ENCODE peak calls at places on chromosomes 12 and 14, in five cellular contexts. L is PC-9, K is heart left ventricle, A is upper lobe of right lung, P is endodermal cell. N is an unnamed sample.

GRCh38 chr12:2643736-2644135 is 151.0 kb upstream of the FKBP4 start:
- DNase-seq in L (no peak), K (no peak), A (peak; percentile 15), P (peak; percentile 36), N (no peak)

GRCh38 chr12:116650062-116650461 is 87.8 kb downstream of the SPRING1 start:
- DNase-seq in L (no peak), K (no peak), A (no peak), P (no peak), N (no peak)

GRCh38 chr14:53462931-53463778 is 310.0 kb upstream of the DDHD1 start:
- DNase-seq in L (no peak), K (no peak), A (peak; percentile 77), P (no peak), N (no peak)

GRCh38 chr12:109783135-109783964 is 49.8 kb downstream of the TRPV4 start:
- DNase-seq in L (no peak), K (no peak), A (no peak), P (no peak), N (no peak)

GRCh38 chr14:53793790-53794560 is 162.7 kb downstream of the BMP4 start:
- DNase-seq in L (no peak), K (peak; percentile 29), A (no peak), P (no peak), N (no peak)

GRCh38 chr12:68733661-68734071 is 12.3 kb upstream of the SLC35E3 start:
- DNase-seq in L (no peak), K (no peak), A (no peak), P (no peak), N (peak; percentile 89)

GRCh38 chr14:31194661-31195060 is 12.9 kb downstream of the HECTD1 start:
- DNase-seq in L (no peak), K (no peak), A (no peak), P (no peak), N (no peak)

GRCh38 chr14:41568979-41569378 is 37.7 kb upstream of the LRFN5 start:
- DNase-seq in L (no peak), K (no peak), A (no peak), P (no peak), N (no peak)

GRCh38 chr12:57549909-57550627 is at the start of gene KIF5A:
- DNase-seq in L (no peak), K (no peak), A (peak; percentile 68), P (peak; percentile 92), N (no peak)

GRCh38 chr12:59620326-59620725 is 24.5 kb downstream of the SLC16A7 start:
- DNase-seq in L (no peak), K (no peak), A (no peak), P (no peak), N (no peak)

GRCh38 chr12:108305520-108305919 is 33.6 kb downstream of the CMKLR1 start:
- DNase-seq in L (no peak), K (peak; percentile 92), A (peak; percentile 86), P (no peak), N (peak; percentile 29)

DNA sequence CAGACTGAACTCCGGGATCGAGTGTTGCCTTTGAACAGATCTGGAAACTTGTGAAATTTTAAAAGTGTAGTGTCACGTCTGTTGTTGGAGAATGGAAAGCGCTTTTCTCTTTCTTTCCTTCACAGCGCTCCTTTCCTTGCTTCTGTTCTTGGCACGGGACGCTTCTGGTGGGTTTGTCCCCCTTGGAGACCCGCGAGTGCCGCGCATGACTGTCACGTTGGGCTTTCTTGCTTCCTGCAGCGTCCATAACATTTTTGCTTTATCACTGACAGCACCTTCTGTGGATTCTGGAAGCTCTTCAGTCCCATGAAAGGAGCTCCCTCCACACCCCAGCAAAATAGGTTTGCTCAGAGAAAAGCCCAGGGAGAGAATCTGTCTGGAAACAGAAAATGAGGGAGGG is 193.0 kb upstream of the TMEM132C start:
- DNase-seq in L (no peak), K (no peak), A (no peak), P (peak; percentile 26), N (no peak)
- TF ChIP-seq CTCF in L (no peak), K (no peak), A (no peak), P (no peak), N (no peak)

GRCh38 chr12:124740691-124741137 is 123.0 kb downstream of the SCARB1 start:
- DNase-seq in L (no peak), K (no peak), A (no peak), P (peak; percentile 78), N (peak; percentile 71)
- TF ChIP-seq CTCF in L (no peak), K (no peak), A (no peak), P (no peak), N (peak; percentile 43)

GRCh38 chr14:77804592-77804991 is 4.7 kb downstream of the ADCK1 start:
- DNase-seq in L (peak; percentile 41), K (no peak), A (no peak), P (peak; percentile 87), N (no peak)
- TF ChIP-seq CTCF in L (peak; percentile 68), K (no peak), A (peak; percentile 28), P (peak; percentile 79), N (peak; percentile 70)

DNA sequence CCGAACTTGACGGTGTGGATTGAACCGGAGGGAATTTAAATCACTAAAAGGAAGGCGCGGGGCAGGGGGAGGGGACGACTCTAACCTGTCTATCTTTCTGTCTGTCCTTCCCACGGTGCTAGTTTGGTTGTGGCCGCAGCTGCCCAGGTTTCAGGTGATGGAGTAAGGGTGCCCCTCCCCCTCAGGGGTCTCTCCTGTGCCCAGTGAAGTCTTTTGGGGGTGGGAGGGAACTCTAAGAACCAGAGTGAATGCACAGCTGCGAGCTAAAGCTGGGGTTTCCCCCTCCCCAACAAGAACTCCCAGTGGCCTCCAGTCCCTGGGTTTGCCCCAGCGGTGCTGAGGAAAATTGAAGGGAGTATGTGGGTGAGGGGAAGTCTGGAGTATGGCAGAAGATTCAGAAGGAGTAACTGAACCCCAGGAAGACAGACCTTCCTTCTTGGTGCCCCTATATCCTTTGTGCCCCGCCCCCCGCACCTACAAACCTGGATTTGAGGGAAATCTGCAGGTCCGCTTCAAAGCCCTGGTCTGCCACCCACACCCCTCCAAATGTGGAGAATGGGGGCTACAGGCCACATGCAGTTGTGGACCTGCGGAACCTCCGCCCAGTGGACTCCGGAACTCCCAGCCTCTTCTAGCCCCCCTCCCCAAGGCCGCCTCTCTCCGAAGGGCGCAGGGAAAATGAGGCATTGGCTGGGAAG is 3.6 kb upstream of the HOXC9 start:
- DNase-seq in L (no peak), K (no peak), A (no peak), P (no peak), N (no peak)
- TF ChIP-seq CTCF in L (no peak), K (no peak), A (no peak), P (no peak), N (no peak)

GRCh38 chr12:7935464-7935772 is 569 bp downstream of the SLC2A3 start:
- DNase-seq in L (no peak), K (no peak), A (no peak), P (no peak), N (no peak)

GRCh38 chr12:7934560-7935463 is 1.2 kb downstream of the SLC2A3 start:
- DNase-seq in L (no peak), K (no peak), A (no peak), P (no peak), N (no peak)

GRCh38 chr12:7935773-7936581 is at the start of gene SLC2A3:
- DNase-seq in L (peak; percentile 54), K (no peak), A (no peak), P (peak; percentile 97), N (peak; percentile 92)

GRCh38 chr12:7940906-7941305 is 4.9 kb upstream of the SLC2A3 start:
- DNase-seq in L (no peak), K (no peak), A (no peak), P (no peak), N (no peak)

GRCh38 chr12:7937867-7938506 is 2.0 kb upstream of the SLC2A3 start:
- DNase-seq in L (no peak), K (no peak), A (no peak), P (no peak), N (peak; percentile 11)
- TF ChIP-seq CTCF in L (peak; percentile 40), K (no peak), A (peak; percentile 17), P (peak; percentile 76), N (peak; percentile 66)

GRCh38 chr14:85534914-85535313 is 5.0 kb downstream of the FLRT2 start:
- DNase-seq in L (no peak), K (no peak), A (no peak), P (peak; percentile 46), N (no peak)

GRCh38 chr14:85536835-85537195 is 6.9 kb downstream of the FLRT2 start:
- DNase-seq in L (no peak), K (no peak), A (no peak), P (no peak), N (no peak)

GRCh38 chr14:85537526-85537925 is 7.6 kb downstream of the FLRT2 start:
- DNase-seq in L (no peak), K (no peak), A (no peak), P (no peak), N (no peak)

GRCh38 chr14:85535316-85535715 is 5.4 kb downstream of the FLRT2 start:
- DNase-seq in L (no peak), K (no peak), A (no peak), P (no peak), N (no peak)

GRCh38 chr14:85535916-85536834 is 6.2 kb downstream of the FLRT2 start:
- DNase-seq in L (no peak), K (no peak), A (no peak), P (peak; percentile 47), N (peak; percentile 35)
- TF ChIP-seq CTCF in L (peak; percentile 17), K (peak; percentile 41), A (peak; percentile 50), P (peak; percentile 67), N (peak; percentile 77)

GRCh38 chr12:47855502-47855901 is 35.8 kb upstream of the HDAC7 start:
- DNase-seq in L (no peak), K (no peak), A (no peak), P (peak; percentile 70), N (no peak)
- TF ChIP-seq CTCF in L (no peak), K (no peak), A (no peak), P (peak; percentile 65), N (no peak)

GRCh38 chr14:67835596-67835995 is 16.0 kb downstream of the RAD51B start:
- DNase-seq in L (no peak), K (no peak), A (no peak), P (no peak), N (no peak)

GRCh38 chr14:67833403-67833802 is 13.8 kb downstream of the RAD51B start:
- DNase-seq in L (no peak), K (no peak), A (no peak), P (no peak), N (no peak)

GRCh38 chr14:67837011-67837624 is 17.5 kb downstream of the RAD51B start:
- DNase-seq in L (peak; percentile 40), K (no peak), A (no peak), P (peak; percentile 73), N (peak; percentile 83)

DNA sequence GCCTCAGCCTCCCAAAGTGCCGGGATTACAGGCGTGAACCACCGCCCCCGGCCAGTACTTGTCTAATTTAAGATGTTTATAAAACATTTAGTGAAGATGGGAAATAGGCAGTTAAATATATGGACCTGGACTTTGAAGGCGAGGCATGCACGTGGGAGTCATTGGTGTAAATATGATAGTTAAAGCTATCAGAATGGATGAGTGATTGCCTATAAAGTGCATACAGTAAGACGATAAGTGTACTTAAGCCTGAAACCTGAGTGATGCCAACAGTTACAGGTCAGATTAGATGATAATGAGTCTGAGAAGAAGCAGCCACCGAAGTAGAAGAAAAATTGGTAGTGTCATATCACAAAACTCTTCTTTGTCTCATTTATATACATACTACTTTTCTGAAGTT is 11.5 kb downstream of the RAD51B start:
- DNase-seq in L (no peak), K (no peak), A (no peak), P (no peak), N (no peak)
- TF ChIP-seq CTCF in L (no peak), K (no peak), A (no peak), P (no peak), N (no peak)